ENCODE peak calls at places on chromosomes 4 and X, in six cellular contexts. G is A549, R is HCT116, T is K562, S is IMR-90, C is HepG2. B is an unnamed sample.

GRCh38 chrX:151543706-151544105 is 19.8 kb upstream of the PASD1 start:
- DNase-seq in G (peak), R (no peak), T (no peak), S (no peak), C (peak), B (no peak)

GRCh38 chr4:146235654-146236570 is 21.6 kb downstream of the REELD1 start:
- DNase-seq in G (no peak), R (no peak), T (no peak), S (no peak), C (no peak), B (no peak)

GRCh38 chrX:18941896-18942295 is 42.0 kb downstream of the PHKA2 start:
- DNase-seq in G (no peak), R (no peak), T (no peak), S (no peak), C (no peak), B (no peak)

GRCh38 chr4:56641494-56642051 is 39.5 kb downstream of the HOPX start:
- DNase-seq in G (peak), R (peak), T (no peak), S (peak), C (no peak), B (no peak)

GRCh38 chr4:17552427-17552826 is 24.6 kb upstream of the LAP3 start:
- DNase-seq in G (no peak), R (no peak), T (no peak), S (no peak), C (no peak), B (no peak)

GRCh38 chr4:73161527-73162185 is 92.1 kb upstream of the COX18 start:
- DNase-seq in G (no peak), R (no peak), T (no peak), S (no peak), C (no peak), B (no peak)

GRCh38 chr4:76623217-76624060 is 188.4 kb downstream of the SHROOM3 start:
- DNase-seq in G (no peak), R (no peak), T (no peak), S (no peak), C (no peak), B (no peak)

GRCh38 chr4:52248836-52249235 is 197.7 kb downstream of the SPATA18 start:
- DNase-seq in G (no peak), R (no peak), T (no peak), S (no peak), C (no peak), B (no peak)

GRCh38 chrX:123665197-123665596 is 67.7 kb downstream of the THOC2 start:
- DNase-seq in G (peak), R (no peak), T (no peak), S (no peak), C (no peak), B (no peak)

GRCh38 chr4:71346710-71347109 is 7.9 kb downstream of the SLC4A4 start:
- DNase-seq in G (no peak), R (no peak), T (no peak), S (peak), C (no peak), B (no peak)

GRCh38 chr4:44927361-44928061 is 201.2 kb upstream of the GNPDA2 start:
- DNase-seq in G (peak), R (peak), T (peak), S (peak), C (peak), B (no peak)

GRCh38 chr4:41203169-41203568 is 11.2 kb downstream of the APBB2 start:
- DNase-seq in G (no peak), R (no peak), T (no peak), S (peak), C (no peak), B (no peak)

GRCh38 chrX:49840679-49841078 is 11.6 kb downstream of the PAGE4 start:
- DNase-seq in G (peak), R (peak), T (peak), S (peak), C (peak), B (peak)

GRCh38 chrX:125681507-125681906 is 361.8 kb downstream of the TEX13C start:
- DNase-seq in G (no peak), R (no peak), T (no peak), S (no peak), C (no peak), B (no peak)

GRCh38 chr4:161222889-161223288 is 940.9 kb downstream of the FSTL5 start:
- DNase-seq in G (no peak), R (no peak), T (no peak), S (no peak), C (no peak), B (no peak)

GRCh38 chr4:89482248-89482647 is 174.6 kb upstream of the GPRIN3 start:
- DNase-seq in G (peak), R (peak), T (peak), S (peak), C (peak), B (no peak)

GRCh38 chrX:107710617-107711391 is 64.8 kb downstream of the TSC22D3 start:
- DNase-seq in G (peak), R (peak), T (peak), S (peak), C (peak), B (no peak)

GRCh38 chr4:78613522-78614311 is 62.1 kb downstream of the ANXA3 start:
- DNase-seq in G (no peak), R (no peak), T (peak), S (no peak), C (no peak), B (no peak)

GRCh38 chr4:169270810-169271691 is at the start of gene SH3RF1:
- DNase-seq in G (peak), R (no peak), T (peak), S (peak), C (peak), B (no peak)

GRCh38 chr4:169271692-169272007 is 894 bp upstream of the SH3RF1 start:
- DNase-seq in G (no peak), R (no peak), T (no peak), S (no peak), C (no peak), B (no peak)

GRCh38 chr4:169268951-169269781 is 1.6 kb downstream of the SH3RF1 start:
- DNase-seq in G (peak), R (no peak), T (no peak), S (peak), C (peak), B (peak)

GRCh38 chr4:169272265-169272886 is 1.6 kb upstream of the SH3RF1 start:
- DNase-seq in G (no peak), R (no peak), T (no peak), S (peak), C (no peak), B (no peak)

GRCh38 chr4:169270156-169270809 is 473 bp downstream of the SH3RF1 start:
- DNase-seq in G (peak), R (no peak), T (peak), S (no peak), C (no peak), B (no peak)
- TF ChIP-seq POLR2A in G (no peak), R (no peak), T (no peak), S (no peak), C (no peak), B (no peak)

GRCh38 chr4:138697771-138698170 is 317.8 kb upstream of the NOCT start:
- DNase-seq in G (no peak), R (no peak), T (no peak), S (peak), C (no peak), B (no peak)
- TF ChIP-seq RAD21 in G (no peak), R (no peak), T (no peak), S (no peak), C (no peak), B (no peak)

GRCh38 chrX:120560842-120561633 is at the start of gene CUL4B:
- DNase-seq in G (peak), R (peak), T (peak), S (peak), C (peak), B (peak)
- TF ChIP-seq POLR2A in G (peak), R (no peak), T (peak), S (peak), C (peak), B (peak)

GRCh38 chrX:39020051-39020669 is 218.9 kb downstream of the MID1IP1 start:
- DNase-seq in G (no peak), R (no peak), T (no peak), S (no peak), C (no peak), B (no peak)

GRCh38 chrX:39017716-39018115 is 216.5 kb downstream of the MID1IP1 start:
- DNase-seq in G (no peak), R (no peak), T (no peak), S (no peak), C (peak), B (no peak)

GRCh38 chrX:39018526-39018925 is 217.3 kb downstream of the MID1IP1 start:
- DNase-seq in G (no peak), R (no peak), T (no peak), S (no peak), C (no peak), B (no peak)

GRCh38 chrX:39017062-39017461 is 215.8 kb downstream of the MID1IP1 start:
- DNase-seq in G (peak), R (no peak), T (no peak), S (no peak), C (peak), B (no peak)

GRCh38 chrX:39016551-39016950 is 215.3 kb downstream of the MID1IP1 start:
- DNase-seq in G (no peak), R (no peak), T (no peak), S (no peak), C (no peak), B (no peak)
- TF ChIP-seq RAD21 in G (no peak), R (no peak), T (no peak), S (no peak), C (no peak), B (no peak)

GRCh38 chr4:151095142-151095541 is 4.3 kb upstream of the RPS3A start:
- DNase-seq in G (no peak), R (no peak), T (no peak), S (no peak), C (no peak), B (no peak)
- TF ChIP-seq POLR2A in G (no peak), R (no peak), T (no peak), S (no peak), C (no peak), B (no peak)

GRCh38 chr4:102451266-102451665 is 49.9 kb upstream of the NFKB1 start:
- DNase-seq in G (no peak), R (no peak), T (no peak), S (no peak), C (no peak), B (no peak)

GRCh38 chr4:102453827-102454226 is 47.3 kb upstream of the NFKB1 start:
- DNase-seq in G (no peak), R (no peak), T (no peak), S (no peak), C (no peak), B (no peak)

GRCh38 chr4:102447413-102447812 is 53.7 kb upstream of the NFKB1 start:
- DNase-seq in G (no peak), R (no peak), T (no peak), S (no peak), C (no peak), B (no peak)

GRCh38 chr4:102452854-102453253 is 48.3 kb upstream of the NFKB1 start:
- DNase-seq in G (no peak), R (no peak), T (no peak), S (no peak), C (no peak), B (no peak)

DNA sequence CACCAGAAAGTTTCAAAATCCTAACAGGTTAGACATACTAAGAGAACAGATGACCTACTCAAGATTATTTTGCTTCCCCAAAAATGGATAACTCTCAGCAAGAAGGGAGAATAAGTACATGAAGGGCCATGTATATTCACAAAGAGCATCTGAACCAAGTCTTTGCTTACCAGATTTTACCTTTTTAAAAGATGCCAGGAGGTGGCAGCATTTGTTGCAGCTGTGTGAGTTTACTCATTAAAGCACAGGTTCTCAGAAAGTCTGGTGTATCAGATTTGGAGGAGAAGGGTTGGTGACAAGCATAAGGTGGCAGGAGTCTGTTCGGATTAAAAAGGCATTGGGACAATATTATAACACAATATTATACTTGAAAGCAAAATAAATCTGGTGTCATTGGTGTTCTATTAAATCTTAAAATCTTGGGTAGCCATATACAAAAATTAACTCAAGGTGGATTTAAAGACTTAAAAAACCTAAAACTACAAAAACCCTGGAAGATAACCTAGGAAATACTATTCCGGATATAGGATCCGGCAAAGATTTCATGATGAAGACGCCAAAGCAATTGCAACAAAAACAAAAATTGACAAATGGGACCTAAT is 51.3 kb upstream of the NFKB1 start:
- DNase-seq in G (peak), R (peak), T (peak), S (peak), C (peak), B (no peak)
- TF ChIP-seq RAD21 in G (peak), R (peak), T (peak), S (peak), C (peak), B (peak)

GRCh38 chr4:6926081-6926480 is 16.5 kb downstream of the TBC1D14 start:
- DNase-seq in G (no peak), R (no peak), T (no peak), S (no peak), C (no peak), B (no peak)
- TF ChIP-seq POLR2A in G (no peak), R (no peak), T (no peak), S (no peak), C (no peak), B (no peak)

GRCh38 chrX:96453139-96453538 is 231.5 kb upstream of the DIAPH2 start:
- DNase-seq in G (peak), R (no peak), T (no peak), S (no peak), C (peak), B (no peak)
- TF ChIP-seq RAD21 in G (no peak), R (no peak), T (no peak), S (no peak), C (no peak), B (no peak)

GRCh38 chr4:121824950-121825349 is 1.3 kb upstream of the CCNA2 start:
- DNase-seq in G (no peak), R (no peak), T (no peak), S (no peak), C (no peak), B (no peak)

GRCh38 chr4:121824171-121824527 is 466 bp upstream of the CCNA2 start:
- DNase-seq in G (no peak), R (no peak), T (no peak), S (no peak), C (no peak), B (no peak)

GRCh38 chr4:121823505-121824170 is at the start of gene CCNA2:
- DNase-seq in G (peak), R (peak), T (peak), S (peak), C (peak), B (peak)

GRCh38 chr4:121822047-121822446 is 1.6 kb downstream of the CCNA2 start:
- DNase-seq in G (no peak), R (no peak), T (no peak), S (no peak), C (no peak), B (no peak)

GRCh38 chr4:121822796-121823504 is 733 bp downstream of the CCNA2 start:
- DNase-seq in G (peak), R (no peak), T (peak), S (no peak), C (peak), B (no peak)
- TF ChIP-seq POLR2A in G (no peak), R (no peak), T (no peak), S (no peak), C (no peak), B (no peak)

GRCh38 chr4:15457401-15458201 is 12.1 kb upstream of the CC2D2A start:
- DNase-seq in G (peak), R (no peak), T (peak), S (peak), C (peak), B (no peak)
- TF ChIP-seq RAD21 in G (peak), R (peak), T (peak), S (peak), C (no peak), B (peak)

B was measured in H1.